ENCODE peak calls at places on chromosomes 2 and 18, in five cellular contexts. K is GM12878, M is GM12892, V is H1, H is HepG2. J is an unnamed sample.

GRCh38 chr2:168315331-168316072 is 68.1 kb upstream of the STK39 start:
- DNase-seq in K (no peak), M (no peak), V (no peak), H (no peak), J (no peak)

GRCh38 chr2:46701152-46701551 is 214.5 kb downstream of the MCFD2 start:
- DNase-seq in K (no peak), M (no peak), V (no peak), H (no peak), J (no peak)

GRCh38 chr2:74740395-74741075 is 86.5 kb downstream of the SEMA4F start:
- DNase-seq in K (no peak), M (no peak), V (peak), H (peak), J (no peak)

GRCh38 chr2:55416826-55417568 is 2.7 kb downstream of the CCDC88A start:
- DNase-seq in K (no peak), M (no peak), V (no peak), H (no peak), J (no peak)

GRCh38 chr2:37168217-37168981 is 11.6 kb upstream of the EIF2AK2 start:
- DNase-seq in K (no peak), M (peak), V (no peak), H (peak), J (peak)

GRCh38 chr2:109126501-109126860 is 2.5 kb upstream of the SH3RF3 start:
- DNase-seq in K (no peak), M (no peak), V (no peak), H (no peak), J (no peak)

GRCh38 chr18:61854578-61854977 is 38.2 kb downstream of the RNF152 start:
- DNase-seq in K (no peak), M (no peak), V (no peak), H (no peak), J (no peak)

GRCh38 chr2:46010925-46011490 is 286.2 kb upstream of the EPAS1 start:
- DNase-seq in K (no peak), M (no peak), V (no peak), H (peak), J (no peak)

GRCh38 chr2:205321240-205321639 is 361.1 kb upstream of the NRP2 start:
- DNase-seq in K (no peak), M (no peak), V (no peak), H (no peak), J (no peak)

DNA sequence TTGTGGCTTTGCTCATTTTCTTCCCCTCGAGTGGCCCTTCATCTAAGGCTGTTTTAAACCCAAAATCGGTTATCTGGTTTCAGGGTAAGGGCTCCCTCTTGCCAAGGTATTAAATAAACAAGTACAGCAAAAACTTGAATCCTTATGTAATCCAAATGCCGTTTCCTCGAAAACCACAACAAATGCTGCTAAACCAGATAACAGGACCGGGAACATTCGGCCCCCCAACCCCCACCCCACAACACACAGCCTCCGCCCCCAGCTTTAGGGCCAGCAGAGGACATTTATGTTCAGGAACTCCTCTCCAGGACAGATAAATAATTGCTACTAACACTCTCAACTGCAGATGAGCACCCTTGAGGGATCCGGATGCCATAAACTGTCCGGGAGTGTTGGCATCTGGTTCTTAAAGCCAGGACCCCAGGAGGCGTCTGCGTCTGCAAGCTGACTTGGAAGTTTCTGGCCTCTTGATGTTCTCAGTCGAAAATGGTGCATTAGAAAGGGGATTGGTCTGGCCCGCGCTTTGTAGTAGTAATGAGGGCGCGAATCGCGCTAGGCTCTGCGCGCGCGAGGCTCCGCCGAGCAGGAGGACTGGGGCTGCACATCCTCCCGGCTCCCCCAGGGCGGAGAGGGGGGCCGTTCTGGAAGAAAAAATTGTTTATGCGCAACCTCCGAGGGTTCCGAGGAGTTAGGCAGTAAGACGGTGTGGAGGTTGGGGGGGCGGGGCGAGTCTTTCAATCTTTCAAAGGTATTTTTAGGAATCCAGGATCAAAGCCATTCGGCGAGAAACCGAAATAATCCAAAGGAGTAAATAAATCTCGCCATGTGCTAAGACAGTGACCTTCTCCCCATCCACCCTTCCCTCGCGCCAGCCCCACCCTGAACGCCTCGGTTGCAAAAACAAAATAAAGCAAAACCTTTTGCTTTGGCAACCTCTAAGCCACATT is 3.9 kb upstream of the ID2 start:
- DNase-seq in K (no peak), M (no peak), V (no peak), H (peak), J (no peak)
- TF ChIP-seq POLR2A in K (no peak), M (no peak), V (no peak), H (no peak), J (no peak)

GRCh38 chr2:34365937-34366336 is 766.8 kb upstream of the FAM98A start:
- DNase-seq in K (no peak), M (no peak), V (peak), H (no peak), J (no peak)
- TF ChIP-seq TAF1 in K (no peak), M (no peak), V (no peak), H (no peak), J (no peak)

GRCh38 chr2:9565436-9566153 is 10.0 kb upstream of the ADAM17 start:
- DNase-seq in K (no peak), M (no peak), V (no peak), H (no peak), J (no peak)
- TF ChIP-seq POLR2A in K (no peak), M (no peak), V (no peak), H (no peak), J (no peak)

DNA sequence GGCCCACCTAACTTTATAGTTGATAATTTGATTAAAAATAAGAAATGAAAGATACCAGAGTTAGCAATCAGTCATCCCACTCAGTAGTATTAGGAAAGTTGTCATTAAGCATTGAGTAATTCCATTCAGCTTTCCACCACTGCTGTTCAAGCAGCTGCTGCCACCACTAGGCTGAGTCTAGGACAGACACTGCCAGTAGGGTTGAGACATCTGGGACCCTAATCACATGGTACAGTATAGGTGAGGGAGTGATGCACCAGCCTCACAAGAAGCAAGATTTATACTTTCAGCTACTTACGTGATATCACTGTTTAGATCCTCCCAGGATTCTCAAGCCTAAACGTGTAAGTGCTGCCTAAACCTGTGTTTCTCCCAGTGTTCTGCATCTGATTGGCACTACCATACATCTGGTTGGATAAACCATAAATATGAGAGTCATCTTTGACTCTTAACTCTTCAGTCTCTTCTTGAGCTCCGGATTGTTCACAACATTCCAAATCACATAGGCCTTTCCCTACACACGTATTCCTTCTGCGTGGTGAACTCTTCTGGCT is 3.2 kb downstream of the UBXN4 start:
- DNase-seq in K (no peak), M (no peak), V (no peak), H (peak), J (peak)
- TF ChIP-seq TAF1 in K (no peak), M (no peak), V (no peak), H (no peak), J (no peak)

GRCh38 chr2:15782769-15783294 is 157.5 kb upstream of the MYCN start:
- DNase-seq in K (no peak), M (no peak), V (no peak), H (no peak), J (no peak)

GRCh38 chr2:15784886-15785801 is 155.2 kb upstream of the MYCN start:
- DNase-seq in K (no peak), M (no peak), V (no peak), H (no peak), J (no peak)

GRCh38 chr2:15784106-15784885 is 156.1 kb upstream of the MYCN start:
- DNase-seq in K (no peak), M (no peak), V (no peak), H (no peak), J (no peak)

GRCh38 chr2:15782009-15782751 is 158.2 kb upstream of the MYCN start:
- DNase-seq in K (no peak), M (no peak), V (no peak), H (peak), J (no peak)

DNA sequence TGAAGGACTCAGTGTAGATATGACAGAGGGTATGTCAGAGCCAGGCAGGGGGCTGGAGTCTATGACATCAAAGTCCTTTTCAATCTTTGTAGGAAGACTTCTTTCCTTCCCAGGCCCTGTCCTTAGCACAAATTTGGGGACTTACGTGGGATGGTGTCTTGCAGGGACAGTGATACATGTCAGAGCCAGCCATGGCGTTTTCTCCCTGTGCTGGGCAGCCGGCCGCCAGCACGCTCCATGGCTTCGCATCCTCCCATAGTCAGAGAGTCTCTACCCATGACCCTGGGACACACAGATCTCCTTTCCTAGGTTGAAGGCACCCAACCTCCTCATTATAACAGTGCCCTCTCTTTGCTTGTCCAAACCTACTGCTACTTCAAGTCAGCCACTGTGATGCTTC is 156.9 kb upstream of the MYCN start:
- DNase-seq in K (no peak), M (no peak), V (no peak), H (no peak), J (no peak)
- TF ChIP-seq POLR2A in K (no peak), M (no peak), V (no peak), H (no peak), J (no peak)

GRCh38 chr18:21341141-21341540 is 99.1 kb downstream of the GREB1L start:
- DNase-seq in K (no peak), M (no peak), V (no peak), H (no peak), J (no peak)

GRCh38 chr18:21344860-21345259 is 102.8 kb downstream of the GREB1L start:
- DNase-seq in K (no peak), M (no peak), V (no peak), H (no peak), J (no peak)

GRCh38 chr18:21342372-21342771 is 100.3 kb downstream of the GREB1L start:
- DNase-seq in K (no peak), M (no peak), V (no peak), H (no peak), J (no peak)

GRCh38 chr18:21345851-21346250 is 103.8 kb downstream of the GREB1L start:
- DNase-seq in K (no peak), M (no peak), V (no peak), H (no peak), J (no peak)
- TF ChIP-seq TAF1 in K (no peak), M (no peak), V (no peak), H (no peak), J (no peak)

DNA sequence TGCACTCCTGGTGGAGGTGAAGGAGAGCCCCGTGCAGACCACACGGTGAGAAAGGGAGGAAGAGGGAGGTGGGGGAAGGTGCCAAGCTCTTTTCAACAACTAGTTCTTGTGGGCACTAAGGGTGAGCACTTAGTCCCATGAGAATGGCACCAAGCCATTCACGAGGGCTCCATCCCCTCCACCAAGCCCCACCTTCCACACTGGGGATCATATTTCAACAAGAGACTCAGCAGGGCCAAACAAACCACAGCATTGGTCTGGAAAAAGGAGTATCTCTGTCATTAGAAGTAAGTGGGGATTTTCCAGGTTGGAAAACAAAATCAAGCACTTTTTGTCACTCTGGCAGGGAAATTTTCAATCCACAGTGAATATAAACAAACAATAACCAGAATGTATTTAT is 38.4 kb downstream of the ZAP70 start:
- DNase-seq in K (no peak), M (no peak), V (no peak), H (no peak), J (no peak)
- TF ChIP-seq POLR2A in K (no peak), M (no peak), V (no peak), H (no peak), J (no peak)

GRCh38 chr2:121638333-121638732 is 10.9 kb downstream of the CLASP1 start:
- DNase-seq in K (no peak), M (no peak), V (no peak), H (peak), J (no peak)
- TF ChIP-seq TAF1 in K (no peak), M (no peak), V (no peak), H (no peak), J (no peak)

GRCh38 chr2:99489758-99490087 is at the start of gene REV1:
- DNase-seq in K (no peak), M (no peak), V (no peak), H (no peak), J (no peak)
- TF ChIP-seq POLR2A in K (peak), M (peak), V (no peak), H (peak), J (no peak)

GRCh38 chr2:238855299-238855698 is 7.4 kb downstream of the TWIST2 start:
- DNase-seq in K (no peak), M (no peak), V (no peak), H (no peak), J (no peak)

GRCh38 chr2:238853218-238853617 is 5.3 kb downstream of the TWIST2 start:
- DNase-seq in K (no peak), M (no peak), V (no peak), H (no peak), J (no peak)

GRCh38 chr2:238854699-238855111 is 6.8 kb downstream of the TWIST2 start:
- DNase-seq in K (no peak), M (no peak), V (no peak), H (no peak), J (no peak)

GRCh38 chr2:238853724-238854123 is 5.8 kb downstream of the TWIST2 start:
- DNase-seq in K (no peak), M (no peak), V (no peak), H (no peak), J (no peak)

GRCh38 chr2:238854246-238854645 is 6.4 kb downstream of the TWIST2 start:
- DNase-seq in K (no peak), M (no peak), V (no peak), H (no peak), J (no peak)
- TF ChIP-seq TAF1 in K (no peak), M (no peak), V (no peak), H (no peak), J (no peak)